ENCODE peak calls at places on chromosome 20, in seven cellular contexts. H, D, K, A, W, Z and C are unnamed samples.

GRCh38 chr20:34710861-34711574 is 6.9 kb downstream of the TP53INP2 start:
- DNase-seq in H (no peak), D (no peak), K (no peak), A (no peak), W (no peak), Z (no peak), C (no peak)

GRCh38 chr20:32482251-32483220 is 102.6 kb downstream of the NOL4L start:
- DNase-seq in H (no peak), D (no peak), K (no peak), A (no peak), W (no peak), Z (no peak), C (no peak)

GRCh38 chr20:2000286-2000685 is 6.4 kb upstream of the PDYN start:
- DNase-seq in H (no peak), D (no peak), K (no peak), A (no peak), W (no peak), Z (no peak), C (no peak)

GRCh38 chr20:52429029-52429428 is 237.4 kb upstream of the ZFP64 start:
- DNase-seq in H (no peak), D (no peak), K (no peak), A (no peak), W (no peak), Z (no peak), C (no peak)

GRCh38 chr20:56411759-56412472 is at the start of gene CASS4:
- DNase-seq in H (peak), D (peak), K (peak), A (no peak), W (peak), Z (peak), C (peak)

GRCh38 chr20:4812641-4813075 is 90.9 kb downstream of the PRND start:
- DNase-seq in H (no peak), D (no peak), K (no peak), A (no peak), W (no peak), Z (no peak), C (no peak)

GRCh38 chr20:52481443-52481842 is 289.9 kb upstream of the ZFP64 start:
- DNase-seq in H (no peak), D (no peak), K (no peak), A (no peak), W (peak), Z (no peak), C (peak)

GRCh38 chr20:43911066-43911465 is 3.6 kb upstream of the TOX2 start:
- DNase-seq in H (no peak), D (peak), K (peak), A (no peak), W (peak), Z (peak), C (peak)

DNA sequence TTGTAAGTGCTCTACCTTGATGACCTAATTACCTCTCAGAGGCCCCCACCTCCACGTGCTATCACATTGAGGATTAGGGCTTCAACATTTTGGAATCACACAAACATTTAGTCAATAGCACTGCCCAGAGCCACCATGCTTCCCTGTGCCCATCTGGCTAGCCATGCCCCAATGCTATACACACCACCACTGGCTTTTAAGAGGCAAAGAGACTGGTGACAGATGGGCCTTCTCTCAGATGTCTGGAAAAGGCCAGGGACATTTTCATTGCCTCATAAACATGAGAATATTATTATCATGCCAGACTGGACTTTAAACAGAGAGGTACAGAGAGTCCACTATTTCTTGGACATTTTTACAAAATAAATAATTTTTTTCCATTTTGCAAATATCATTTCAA is 29.8 kb downstream of the TRMT6 start:
- DNase-seq in H (no peak), D (no peak), K (no peak), A (no peak), W (no peak), Z (no peak), C (no peak)
- TF ChIP-seq CTCF in H (no peak), D (no peak), K (no peak), A (no peak), W (no peak), Z (no peak), C (no peak)

GRCh38 chr20:50655325-50655880 is 35.9 kb downstream of the RIPOR3 start:
- DNase-seq in H (no peak), D (peak), K (no peak), A (no peak), W (peak), Z (peak), C (peak)
- H3K4me3 ChIP-seq in H (no peak), D (peak), K (peak), A (no peak), W (no peak), Z (no peak), C (peak)

DNA sequence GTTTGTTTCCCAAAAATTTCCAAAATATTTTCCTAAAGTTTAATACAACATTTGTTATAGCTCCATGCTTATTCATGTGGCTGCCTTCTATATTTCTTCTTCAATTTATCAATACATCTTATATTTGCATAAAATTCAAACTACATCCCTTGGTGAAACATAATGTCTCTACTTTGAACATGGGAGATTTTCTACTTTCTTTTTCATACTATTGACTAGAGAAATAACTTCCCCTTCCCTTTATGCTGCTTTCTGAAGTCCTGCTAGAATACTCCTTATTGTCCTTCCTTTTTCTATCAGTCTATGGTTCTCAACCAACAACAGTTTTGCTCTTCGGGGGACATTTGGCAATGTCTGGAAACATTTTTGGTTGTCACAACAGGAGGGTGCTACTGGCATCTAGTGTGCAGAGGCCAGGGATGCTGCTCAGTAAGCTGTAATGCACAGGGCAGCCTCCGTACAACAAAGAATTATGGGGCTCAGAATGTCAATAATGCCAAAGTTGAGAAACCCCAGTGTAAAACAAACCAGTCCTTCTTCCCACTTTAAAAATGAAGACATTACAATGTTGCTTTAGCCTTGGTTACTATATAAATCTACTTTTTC is 29.9 kb downstream of the MKKS start:
- DNase-seq in H (no peak), D (no peak), K (no peak), A (no peak), W (no peak), Z (no peak), C (no peak)
- TF ChIP-seq CTCF in H (no peak), D (no peak), K (no peak), A (no peak), W (no peak), Z (no peak), C (no peak)

GRCh38 chr20:50368813-50369224 is 141.4 kb upstream of the PTPN1 start:
- DNase-seq in H (no peak), D (no peak), K (peak), A (no peak), W (peak), Z (peak), C (peak)
- H3K4me3 ChIP-seq in H (no peak), D (no peak), K (no peak), A (no peak), W (no peak), Z (no peak), C (no peak)

GRCh38 chr20:41063442-41063841 is 34.8 kb downstream of the TOP1 start:
- DNase-seq in H (no peak), D (no peak), K (no peak), A (no peak), W (no peak), Z (no peak), C (no peak)
- TF ChIP-seq CTCF in H (no peak), D (no peak), K (no peak), A (no peak), W (no peak), Z (no peak), C (no peak)

GRCh38 chr20:41242807-41243206 is 74.7 kb downstream of the ZHX3 start:
- DNase-seq in H (no peak), D (no peak), K (no peak), A (no peak), W (no peak), Z (no peak), C (no peak)

GRCh38 chr20:41242352-41242751 is 75.2 kb downstream of the ZHX3 start:
- DNase-seq in H (no peak), D (no peak), K (no peak), A (no peak), W (no peak), Z (no peak), C (no peak)

GRCh38 chr20:41248371-41249024 is 69.0 kb downstream of the ZHX3 start:
- DNase-seq in H (no peak), D (peak), K (peak), A (no peak), W (no peak), Z (peak), C (peak)

GRCh38 chr20:41247523-41248370 is 69.8 kb downstream of the ZHX3 start:
- DNase-seq in H (no peak), D (peak), K (no peak), A (no peak), W (no peak), Z (no peak), C (no peak)

DNA sequence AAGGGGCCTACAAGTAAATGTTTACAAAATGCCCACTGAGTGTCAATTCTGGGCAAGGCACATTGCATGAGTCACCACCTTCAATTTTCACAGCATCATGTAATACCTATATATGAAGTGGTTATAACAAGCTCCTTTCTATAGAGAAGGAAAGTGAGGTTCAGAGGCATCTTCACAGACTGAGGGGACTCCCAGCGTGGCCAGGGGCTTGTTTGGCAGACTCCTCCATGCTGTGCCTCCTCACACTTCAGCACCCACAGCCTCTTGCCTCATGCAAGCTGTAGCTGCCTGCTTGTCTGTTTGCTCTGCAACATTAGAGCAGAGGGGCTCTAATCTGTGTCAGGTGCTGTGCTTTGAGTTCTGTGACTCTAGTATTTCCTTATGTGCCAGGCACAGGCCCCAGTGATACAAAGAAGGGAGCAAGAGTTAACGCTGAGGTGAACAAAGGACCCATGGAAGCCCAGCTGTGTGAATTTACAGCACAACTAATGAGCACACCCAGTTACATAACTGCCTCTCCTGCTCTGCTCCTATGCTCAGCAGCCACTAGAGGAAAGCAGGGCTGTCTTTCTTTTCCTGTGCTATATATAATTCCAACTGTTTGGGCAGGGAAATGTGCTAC is 72.3 kb downstream of the ZHX3 start:
- DNase-seq in H (no peak), D (no peak), K (no peak), A (peak), W (peak), Z (peak), C (peak)
- H3K4me3 ChIP-seq in H (no peak), D (no peak), K (no peak), A (no peak), W (no peak), Z (no peak), C (no peak)

GRCh38 chr20:25076731-25077609 is 5.0 kb downstream of the VSX1 start:
- DNase-seq in H (no peak), D (no peak), K (no peak), A (no peak), W (peak), Z (no peak), C (peak)
- TF ChIP-seq CTCF in H (no peak), D (peak), K (peak), A (peak), W (no peak), Z (no peak), C (peak)

GRCh38 chr20:63741354-63741675 is 1.7 kb downstream of the SLC2A4RG start:
- DNase-seq in H (no peak), D (no peak), K (no peak), A (no peak), W (no peak), Z (no peak), C (no peak)

GRCh38 chr20:63738687-63739128 is 868 bp upstream of the SLC2A4RG start:
- DNase-seq in H (peak), D (peak), K (no peak), A (no peak), W (no peak), Z (peak), C (no peak)

GRCh38 chr20:63740501-63741353 is 1.2 kb downstream of the SLC2A4RG start:
- DNase-seq in H (peak), D (peak), K (peak), A (peak), W (peak), Z (peak), C (peak)

GRCh38 chr20:63739129-63740069 is at the start of gene SLC2A4RG:
- DNase-seq in H (peak), D (peak), K (no peak), A (peak), W (peak), Z (peak), C (peak)

DNA sequence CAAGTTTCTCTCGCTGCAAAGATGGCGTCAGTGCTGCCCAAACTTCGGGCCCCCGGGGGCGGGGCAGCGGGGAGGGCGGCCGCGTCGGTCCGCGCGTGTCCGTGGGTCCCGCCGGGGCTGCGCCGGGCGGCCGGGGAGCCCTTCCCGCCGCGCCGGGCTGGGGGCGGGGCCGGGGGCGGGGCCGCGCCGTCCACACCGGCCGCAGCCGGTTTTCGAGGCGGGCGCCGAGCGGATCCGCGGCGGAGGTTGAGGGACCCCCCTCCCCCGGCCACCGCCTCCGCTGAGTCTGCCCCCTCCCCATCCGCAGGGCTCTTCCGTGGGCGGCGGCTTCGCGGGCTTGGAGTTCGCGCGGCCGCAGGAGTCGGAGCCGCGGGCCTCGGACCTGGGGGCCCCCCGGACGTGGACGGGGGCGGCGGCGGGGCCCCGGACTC is 509 bp downstream of the SLC2A4RG start:
- DNase-seq in H (peak), D (peak), K (no peak), A (peak), W (peak), Z (peak), C (peak)
- H3K4me3 ChIP-seq in H (peak), D (peak), K (peak), A (peak), W (peak), Z (no peak), C (peak)

GRCh38 chr20:47303736-47304135 is 52.8 kb downstream of the ZMYND8 start:
- DNase-seq in H (no peak), D (no peak), K (no peak), A (no peak), W (no peak), Z (no peak), C (no peak)
- TF ChIP-seq CTCF in H (no peak), D (no peak), K (no peak), A (no peak), W (no peak), Z (no peak), C (no peak)

DNA sequence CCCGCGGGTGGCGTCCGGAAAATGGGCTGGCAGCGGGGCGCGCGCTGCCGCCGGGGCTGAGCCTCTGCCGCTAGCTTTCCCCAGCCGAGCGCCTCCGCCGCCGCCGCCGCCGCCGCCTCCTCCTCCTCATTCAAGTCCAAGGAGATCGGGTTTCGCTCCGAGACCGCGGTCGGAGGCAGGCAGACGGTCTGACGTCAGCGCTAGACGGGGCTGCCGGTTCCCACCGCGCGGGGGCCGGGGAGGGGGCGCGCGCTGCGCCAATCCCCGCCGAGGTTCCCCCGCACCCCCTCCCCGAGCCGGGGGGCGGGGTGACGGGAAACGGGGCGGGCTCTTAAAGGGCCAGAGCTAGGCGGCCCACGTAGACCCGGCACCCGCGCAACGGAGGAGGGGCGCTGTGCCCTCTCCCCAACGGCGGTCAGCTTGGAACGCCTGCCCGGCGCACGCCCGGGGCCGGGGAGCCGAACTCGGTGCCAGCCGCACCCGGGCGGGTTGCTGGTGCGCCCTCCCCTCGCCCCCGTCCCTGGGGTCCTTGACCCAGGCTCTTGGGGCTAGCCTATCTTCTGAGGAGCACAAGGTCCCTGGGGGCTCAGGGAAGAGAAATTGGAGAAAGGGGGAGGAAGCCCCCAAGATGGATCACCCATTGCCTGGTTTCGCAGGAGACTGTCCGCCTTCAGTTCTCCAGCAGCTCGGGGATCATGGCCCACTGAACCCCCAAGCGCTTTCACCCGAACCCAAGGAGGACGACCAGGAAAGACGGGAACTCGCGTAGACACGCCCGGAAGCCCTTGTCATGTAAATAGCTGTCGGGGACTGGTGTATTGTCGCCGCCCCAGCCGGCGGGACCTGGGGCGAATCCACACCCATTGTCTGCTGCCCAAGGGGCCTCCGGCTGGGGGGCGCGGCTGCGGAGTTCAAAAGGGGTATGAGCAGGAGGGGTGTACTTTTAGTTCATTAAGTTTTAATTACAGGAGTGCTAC is at the start of gene PMEPA1:
- DNase-seq in H (peak), D (peak), K (peak), A (peak), W (peak), Z (peak), C (peak)
- H3K4me3 ChIP-seq in H (peak), D (peak), K (peak), A (peak), W (peak), Z (peak), C (peak)